ENCODE peak calls at places on chromosomes 3 and 15, in ten cellular contexts. B is fibroblast of gingiva, A is GM03348, G is choroid plexus epithelial cell, X is iPS-NIHi11, H is NCI-H774, Y is iris pigment epithelial cell, D is aorta, L is left ventricle myocardium superior, N is left colon. R is an unnamed sample.

GRCh38 chr15:60695713-60696522 is 217.0 kb upstream of the ICE2 start:
- DNase-seq in G (no peak), L (no peak), B (no peak), X (no peak), Y (peak), D (no peak), A (no peak), N (no peak), H (no peak), R (no peak)

GRCh38 chr3:108127301-108127988 is 36.6 kb upstream of the CD47 start:
- DNase-seq in B (no peak), D (no peak), A (no peak), Y (no peak), H (peak), X (no peak), N (peak), L (no peak), G (no peak), R (no peak)

GRCh38 chr3:8972614-8973013 is 9.3 kb upstream of the RAD18 start:
- DNase-seq in H (no peak), N (no peak), X (peak), D (no peak), G (peak), Y (peak), L (no peak), B (no peak), A (peak), R (no peak)

GRCh38 chr15:45378913-45379262 is 544 bp upstream of the GATM start:
- DNase-seq in B (no peak), N (no peak), X (no peak), H (no peak), D (no peak), A (no peak), Y (peak), L (peak), G (no peak), R (no peak)

GRCh38 chr3:43455233-43455632 is 166.6 kb downstream of the ANO10 start:
- DNase-seq in A (peak), B (no peak), N (no peak), L (no peak), Y (peak), D (no peak), X (peak), G (peak), H (no peak), R (no peak)

GRCh38 chr3:14484741-14485140 is 55.4 kb downstream of the GRIP2 start:
- DNase-seq in G (no peak), N (no peak), Y (no peak), A (no peak), D (peak), X (no peak), B (no peak), L (no peak), H (no peak), R (no peak)

GRCh38 chr3:130800829-130801228 is 54.2 kb upstream of the PIK3R4 start:
- DNase-seq in A (no peak), X (no peak), N (no peak), Y (no peak), D (no peak), B (no peak), L (no peak), G (no peak), H (no peak), R (no peak)

GRCh38 chr3:158568784-158569183 is 2.2 kb upstream of the MLF1 start:
- DNase-seq in L (no peak), G (peak), A (no peak), D (no peak), X (no peak), B (no peak), N (no peak), Y (peak), H (no peak), R (no peak)

GRCh38 chr3:52471371-52472238 is 16.2 kb downstream of the NISCH start:
- DNase-seq in Y (no peak), D (peak), L (peak), A (peak), B (peak), H (no peak), N (no peak), G (peak), X (peak), R (no peak)

GRCh38 chr3:80676869-80677268 is 909.1 kb upstream of the ROBO1 start:
- DNase-seq in L (no peak), A (no peak), H (no peak), N (no peak), Y (peak), D (no peak), X (no peak), G (peak), B (no peak), R (no peak)

R was measured in SIG-M5.